ENCODE peak calls at places on chromosomes 3 and 15, in six cellular contexts. One of them, this sample, is unnamed.

GRCh38 chr15:53903129-53903528 is 75.1 kb upstream of the UNC13C start:
- DNase-seq in A549: no peak
- DNase-seq in colonic mucosa: no peak
- DNase-seq in foreskin keratinocyte: no peak
- DNase-seq in esophagus muscularis mucosa: no peak
- DNase-seq in lower lobe of right lung: no peak
- DNase-seq in this sample: no peak

GRCh38 chr3:127479449-127479848 is 111.1 kb downstream of the TPRA1 start:
- DNase-seq in A549: no peak
- DNase-seq in colonic mucosa: no peak
- DNase-seq in esophagus muscularis mucosa: no peak
- DNase-seq in lower lobe of right lung: no peak
- DNase-seq in foreskin keratinocyte: no peak
- DNase-seq in this sample: no peak

GRCh38 chr3:62625278-62625677 is 249.9 kb downstream of the CADPS start:
- DNase-seq in esophagus muscularis mucosa: no peak
- DNase-seq in colonic mucosa: no peak
- DNase-seq in foreskin keratinocyte: no peak
- DNase-seq in A549: no peak
- DNase-seq in lower lobe of right lung: no peak
- DNase-seq in this sample: no peak

GRCh38 chr3:51045006-51045405 is 340.1 kb upstream of the MANF start:
- DNase-seq in esophagus muscularis mucosa: no peak
- DNase-seq in foreskin keratinocyte: no peak
- DNase-seq in colonic mucosa: no peak
- DNase-seq in lower lobe of right lung: no peak
- DNase-seq in A549: no peak
- DNase-seq in this sample: no peak

GRCh38 chr3:3783675-3784074 is 15.6 kb upstream of the LRRN1 start:
- DNase-seq in foreskin keratinocyte: no peak
- DNase-seq in A549: no peak
- DNase-seq in colonic mucosa: no peak
- DNase-seq in esophagus muscularis mucosa: no peak
- DNase-seq in lower lobe of right lung: no peak
- DNase-seq in this sample: no peak

GRCh38 chr3:53045107-53045783 is 628 bp downstream of the SFMBT1 start:
- DNase-seq in foreskin keratinocyte: no peak
- DNase-seq in colonic mucosa: peak
- DNase-seq in esophagus muscularis mucosa: no peak
- DNase-seq in A549: peak
- DNase-seq in lower lobe of right lung: peak
- DNase-seq in this sample: peak

GRCh38 chr15:75727851-75728715 is 15.4 kb upstream of the CSPG4 start:
- DNase-seq in A549: peak
- DNase-seq in esophagus muscularis mucosa: no peak
- DNase-seq in foreskin keratinocyte: no peak
- DNase-seq in colonic mucosa: peak
- DNase-seq in lower lobe of right lung: peak
- DNase-seq in this sample: peak

GRCh38 chr3:58588030-58588614 is 10.9 kb upstream of the FAM107A start:
- DNase-seq in A549: no peak
- DNase-seq in foreskin keratinocyte: no peak
- DNase-seq in lower lobe of right lung: no peak
- DNase-seq in colonic mucosa: no peak
- DNase-seq in esophagus muscularis mucosa: no peak
- DNase-seq in this sample: peak

GRCh38 chr3:109336272-109336957 is 931 bp downstream of the DPPA4 start:
- DNase-seq in foreskin keratinocyte: no peak
- DNase-seq in lower lobe of right lung: no peak
- DNase-seq in esophagus muscularis mucosa: no peak
- DNase-seq in colonic mucosa: no peak
- DNase-seq in A549: no peak
- DNase-seq in this sample: peak

GRCh38 chr15:55742498-55742926 is 440 bp downstream of the PRTG start:
- DNase-seq in colonic mucosa: peak
- DNase-seq in A549: peak
- DNase-seq in lower lobe of right lung: peak
- DNase-seq in esophagus muscularis mucosa: peak
- DNase-seq in foreskin keratinocyte: no peak
- DNase-seq in this sample: peak

GRCh38 chr3:146496246-146496645 is 26.9 kb upstream of the PLSCR2 start:
- DNase-seq in colonic mucosa: no peak
- DNase-seq in esophagus muscularis mucosa: no peak
- DNase-seq in lower lobe of right lung: no peak
- DNase-seq in foreskin keratinocyte: no peak
- DNase-seq in A549: no peak
- DNase-seq in this sample: no peak

GRCh38 chr15:31268911-31269784 is 57.5 kb upstream of the KLF13 start:
- DNase-seq in esophagus muscularis mucosa: peak
- DNase-seq in foreskin keratinocyte: no peak
- DNase-seq in colonic mucosa: peak
- DNase-seq in A549: no peak
- DNase-seq in lower lobe of right lung: no peak
- DNase-seq in this sample: peak

GRCh38 chr15:85155857-85156256 is 174.2 kb downstream of the PDE8A start:
- DNase-seq in colonic mucosa: no peak
- DNase-seq in foreskin keratinocyte: no peak
- DNase-seq in esophagus muscularis mucosa: no peak
- DNase-seq in lower lobe of right lung: no peak
- DNase-seq in A549: no peak
- DNase-seq in this sample: no peak

GRCh38 chr15:38817427-38818155 is 253.0 kb upstream of the RASGRP1 start:
- DNase-seq in foreskin keratinocyte: peak
- DNase-seq in A549: peak
- DNase-seq in lower lobe of right lung: peak
- DNase-seq in esophagus muscularis mucosa: peak
- DNase-seq in colonic mucosa: peak
- DNase-seq in this sample: peak

GRCh38 chr15:68278345-68279217 is 1.0 kb downstream of the FEM1B start:
- DNase-seq in colonic mucosa: peak
- DNase-seq in esophagus muscularis mucosa: no peak
- DNase-seq in foreskin keratinocyte: no peak
- DNase-seq in A549: peak
- DNase-seq in lower lobe of right lung: no peak
- DNase-seq in this sample: no peak

GRCh38 chr15:85379403-85380131 is 836 bp upstream of the AKAP13 start:
- DNase-seq in lower lobe of right lung: no peak
- DNase-seq in esophagus muscularis mucosa: no peak
- DNase-seq in foreskin keratinocyte: no peak
- DNase-seq in colonic mucosa: peak
- DNase-seq in A549: peak
- DNase-seq in this sample: peak

GRCh38 chr15:69719527-69719926 is 266.9 kb downstream of the RPLP1 start:
- DNase-seq in esophagus muscularis mucosa: no peak
- DNase-seq in foreskin keratinocyte: no peak
- DNase-seq in colonic mucosa: peak
- DNase-seq in A549: no peak
- DNase-seq in lower lobe of right lung: peak
- DNase-seq in this sample: no peak

GRCh38 chr15:20340931-20341661 is 200.5 kb downstream of the GOLGA6L6 start:
- DNase-seq in esophagus muscularis mucosa: peak
- DNase-seq in colonic mucosa: no peak
- DNase-seq in foreskin keratinocyte: no peak
- DNase-seq in lower lobe of right lung: peak
- DNase-seq in A549: peak
- DNase-seq in this sample: peak

GRCh38 chr3:42014443-42014945 is 52.6 kb upstream of the ULK4 start:
- DNase-seq in colonic mucosa: no peak
- DNase-seq in esophagus muscularis mucosa: no peak
- DNase-seq in foreskin keratinocyte: no peak
- DNase-seq in A549: no peak
- DNase-seq in lower lobe of right lung: no peak
- DNase-seq in this sample: no peak

GRCh38 chr3:189941679-189942078 is 179.0 kb downstream of the P3H2 start:
- DNase-seq in A549: peak
- DNase-seq in foreskin keratinocyte: no peak
- DNase-seq in colonic mucosa: no peak
- DNase-seq in lower lobe of right lung: no peak
- DNase-seq in esophagus muscularis mucosa: no peak
- DNase-seq in this sample: peak

DNA sequence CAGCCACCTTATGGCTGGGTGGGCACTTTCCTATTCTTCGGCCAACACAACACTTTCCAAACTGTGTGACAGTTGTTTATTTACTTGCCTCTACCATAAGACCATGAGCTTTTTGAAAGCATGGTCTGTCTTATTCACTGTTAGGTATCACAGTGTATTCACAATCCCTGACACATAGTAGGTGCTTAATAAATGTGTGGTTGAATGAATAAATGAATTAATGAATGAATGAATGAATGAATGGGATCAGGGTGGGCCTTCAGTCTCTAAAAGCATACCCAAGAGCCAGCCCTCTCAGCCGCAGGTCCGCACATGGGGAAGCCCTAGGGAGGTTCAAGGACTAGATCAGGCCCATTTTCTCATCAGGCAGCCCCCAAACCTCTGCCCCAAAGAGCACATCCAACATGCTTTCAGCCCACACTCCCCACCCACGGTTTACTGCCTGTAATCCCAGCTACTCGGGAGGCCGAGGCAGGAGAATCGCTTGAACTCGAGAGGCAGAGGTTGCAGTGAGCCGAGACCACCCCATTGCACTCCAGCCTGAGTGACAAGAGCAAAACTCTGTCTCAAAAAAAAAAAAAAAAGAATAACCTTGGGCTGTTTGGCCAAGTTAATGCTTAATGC is 95.9 kb downstream of the LIPC start:
- DNase-seq in esophagus muscularis mucosa: no peak
- DNase-seq in foreskin keratinocyte: no peak
- DNase-seq in A549: no peak
- DNase-seq in colonic mucosa: no peak
- DNase-seq in lower lobe of right lung: no peak
- DNase-seq in this sample: no peak
- H3K27ac ChIP-seq in esophagus muscularis mucosa: no peak
- H3K27ac ChIP-seq in foreskin keratinocyte: no peak
- H3K27ac ChIP-seq in A549: peak
- H3K27ac ChIP-seq in colonic mucosa: peak
- H3K27ac ChIP-seq in lower lobe of right lung: no peak
- H3K27ac ChIP-seq in this sample: peak

GRCh38 chr3:122680381-122681293 is at the start of gene PARP14:
- DNase-seq in lower lobe of right lung: peak
- DNase-seq in colonic mucosa: peak
- DNase-seq in A549: peak
- DNase-seq in foreskin keratinocyte: peak
- DNase-seq in esophagus muscularis mucosa: no peak
- DNase-seq in this sample: peak
- H3K27ac ChIP-seq in lower lobe of right lung: peak
- H3K27ac ChIP-seq in colonic mucosa: peak
- H3K27ac ChIP-seq in A549: peak
- H3K27ac ChIP-seq in foreskin keratinocyte: peak
- H3K27ac ChIP-seq in esophagus muscularis mucosa: peak
- H3K27ac ChIP-seq in this sample: peak

GRCh38 chr3:39137435-39137936 is 15.9 kb downstream of the CSRNP1 start:
- DNase-seq in esophagus muscularis mucosa: no peak
- DNase-seq in foreskin keratinocyte: no peak
- DNase-seq in lower lobe of right lung: no peak
- DNase-seq in colonic mucosa: no peak
- DNase-seq in A549: no peak
- DNase-seq in this sample: no peak

GRCh38 chr3:39139442-39139841 is 13.9 kb downstream of the CSRNP1 start:
- DNase-seq in foreskin keratinocyte: no peak
- DNase-seq in lower lobe of right lung: no peak
- DNase-seq in colonic mucosa: no peak
- DNase-seq in esophagus muscularis mucosa: no peak
- DNase-seq in A549: no peak
- DNase-seq in this sample: no peak

GRCh38 chr3:39136533-39137434 is 16.6 kb downstream of the CSRNP1 start:
- DNase-seq in colonic mucosa: no peak
- DNase-seq in foreskin keratinocyte: no peak
- DNase-seq in A549: no peak
- DNase-seq in lower lobe of right lung: no peak
- DNase-seq in esophagus muscularis mucosa: no peak
- DNase-seq in this sample: no peak

GRCh38 chr3:39138804-39139415 is 14.5 kb downstream of the CSRNP1 start:
- DNase-seq in foreskin keratinocyte: no peak
- DNase-seq in A549: no peak
- DNase-seq in esophagus muscularis mucosa: no peak
- DNase-seq in colonic mucosa: no peak
- DNase-seq in lower lobe of right lung: no peak
- DNase-seq in this sample: peak

GRCh38 chr3:39137991-39138803 is 15.2 kb downstream of the CSRNP1 start:
- DNase-seq in foreskin keratinocyte: no peak
- DNase-seq in lower lobe of right lung: no peak
- DNase-seq in A549: no peak
- DNase-seq in esophagus muscularis mucosa: no peak
- DNase-seq in colonic mucosa: no peak
- DNase-seq in this sample: no peak
- H3K27ac ChIP-seq in foreskin keratinocyte: no peak
- H3K27ac ChIP-seq in lower lobe of right lung: no peak
- H3K27ac ChIP-seq in A549: no peak
- H3K27ac ChIP-seq in esophagus muscularis mucosa: no peak
- H3K27ac ChIP-seq in colonic mucosa: no peak
- H3K27ac ChIP-seq in this sample: no peak

DNA sequence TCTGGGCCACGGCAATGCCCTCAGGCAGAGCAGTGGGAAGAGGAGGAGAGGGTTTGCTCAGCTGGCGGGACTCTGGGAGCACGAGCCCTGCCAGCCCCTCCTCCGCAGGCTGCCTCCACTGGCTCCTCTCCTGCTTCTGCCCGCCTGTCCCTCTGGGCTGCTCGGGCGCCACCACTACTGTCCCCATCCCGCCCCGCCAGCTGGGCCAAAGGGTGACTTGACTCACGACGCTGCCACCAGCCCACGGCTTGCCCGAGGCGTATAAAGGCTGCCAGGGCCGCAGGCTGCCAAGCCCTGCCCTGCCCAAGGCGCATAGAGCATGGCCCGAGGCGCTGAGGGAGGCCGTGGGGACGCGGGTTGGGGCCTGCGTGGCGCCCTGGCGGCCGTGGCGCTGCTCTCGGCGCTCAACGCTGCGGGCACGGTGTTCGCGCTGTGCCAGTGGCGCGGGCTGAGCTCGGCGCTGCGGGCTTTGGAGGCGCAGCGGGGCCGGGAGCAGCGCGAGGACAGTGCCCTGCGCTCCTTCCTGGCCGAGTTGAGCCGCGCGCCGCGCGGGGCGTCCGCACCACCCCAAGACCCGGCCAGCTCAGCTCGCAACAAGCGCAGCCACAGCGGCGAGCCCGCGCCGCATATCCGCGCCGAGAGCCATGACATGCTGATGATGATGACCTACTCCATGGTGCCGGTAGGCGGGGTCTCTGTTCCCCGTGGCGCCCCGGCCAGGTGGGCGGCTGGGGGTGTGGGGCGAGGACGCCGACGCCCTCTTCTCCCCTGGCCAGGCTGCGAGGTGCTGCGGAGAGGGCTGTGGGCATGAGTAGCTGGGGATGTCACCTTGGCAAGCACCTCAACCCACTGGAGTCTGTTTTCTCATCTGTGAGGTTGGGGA is at the start of gene GLDN:
- DNase-seq in A549: peak
- DNase-seq in colonic mucosa: peak
- DNase-seq in esophagus muscularis mucosa: no peak
- DNase-seq in foreskin keratinocyte: no peak
- DNase-seq in lower lobe of right lung: peak
- DNase-seq in this sample: peak
- H3K27ac ChIP-seq in A549: peak
- H3K27ac ChIP-seq in colonic mucosa: no peak
- H3K27ac ChIP-seq in esophagus muscularis mucosa: peak
- H3K27ac ChIP-seq in foreskin keratinocyte: no peak
- H3K27ac ChIP-seq in lower lobe of right lung: peak
- H3K27ac ChIP-seq in this sample: no peak

This sample was measured in hepatocyte.